ENCODE peak calls at places on chromosomes 1 and 21, in four cellular contexts. C is ACHN; A is H9; G is stimulated activated CD8-positive, alpha-beta memory T cell treated with anti-CD3 and anti-CD28 coated beads, Interleukin-4, amount 100 ng/mL, for 48 hours. Z is an unnamed sample.

GRCh38 chr1:23020731-23021130 is 1.5 kb downstream of the KDM1A start:
- DNase-seq in A (no peak), G (no peak), C (no peak), Z (no peak)

GRCh38 chr1:221829327-221830011 is 87.6 kb upstream of the DUSP10 start:
- DNase-seq in G (peak; percentile 66), A (no peak), C (peak; percentile 86), Z (no peak)

GRCh38 chr1:51575406-51576084 is 41.3 kb upstream of the OSBPL9 start:
- DNase-seq in A (no peak), G (no peak), C (no peak), Z (no peak)

GRCh38 chr1:231786126-231786525 is 159.5 kb downstream of the DISC1 start:
- DNase-seq in G (no peak), A (no peak), C (no peak), Z (no peak)

GRCh38 chr21:43573921-43574320 is 85.4 kb downstream of the HSF2BP start:
- DNase-seq in C (no peak), G (no peak), A (no peak), Z (no peak)

GRCh38 chr1:223711173-223711572 is 1.2 kb upstream of the CAPN2 start:
- DNase-seq in A (no peak), G (no peak), C (no peak), Z (no peak)

GRCh38 chr1:34379911-34380310 is 203.2 kb downstream of the C1orf94 start:
- DNase-seq in C (no peak), A (no peak), G (no peak), Z (no peak)

GRCh38 chr1:160308451-160309182 is 23.7 kb upstream of the PEX19 start:
- DNase-seq in C (no peak), A (no peak), G (no peak), Z (no peak)